ENCODE peak calls at places on chromosomes 13 and 19, in five cellular contexts. One of them, this sample, is unnamed.
A peak's percentile ranks its signal among the peaks of the same experiment; 100 is the strongest.

GRCh38 chr13:71515639-71516038 is 351.4 kb downstream of the DACH1 start:
- DNase-seq in K562: no peak
- DNase-seq in heart left ventricle: no peak
- DNase-seq in thyroid gland: no peak
- DNase-seq in PC-3: no peak
- DNase-seq in this sample: no peak

GRCh38 chr19:14632286-14632685 is 42.4 kb downstream of the ADGRE3 start:
- DNase-seq in K562: peak; percentile 83
- DNase-seq in heart left ventricle: no peak
- DNase-seq in thyroid gland: no peak
- DNase-seq in PC-3: peak; percentile 53
- DNase-seq in this sample: no peak

GRCh38 chr19:3507371-3508120 is 1.4 kb downstream of the FZR1 start:
- DNase-seq in K562: peak; percentile 37
- DNase-seq in heart left ventricle: no peak
- DNase-seq in thyroid gland: peak; percentile 48
- DNase-seq in PC-3: peak; percentile 6
- DNase-seq in this sample: no peak

GRCh38 chr19:44851427-44851826 is 5.3 kb downstream of the NECTIN2 start:
- DNase-seq in K562: no peak
- DNase-seq in heart left ventricle: peak; percentile 28
- DNase-seq in thyroid gland: peak; percentile 6
- DNase-seq in PC-3: no peak
- DNase-seq in this sample: no peak

GRCh38 chr13:24672141-24673132 is 7.8 kb upstream of the ATP12A start:
- DNase-seq in K562: no peak
- DNase-seq in heart left ventricle: no peak
- DNase-seq in thyroid gland: no peak
- DNase-seq in PC-3: no peak
- DNase-seq in this sample: no peak

GRCh38 chr13:21453352-21454089 is 5.6 kb downstream of the ZDHHC20 start:
- DNase-seq in K562: no peak
- DNase-seq in heart left ventricle: no peak
- DNase-seq in thyroid gland: no peak
- DNase-seq in PC-3: no peak
- DNase-seq in this sample: no peak

GRCh38 chr13:20796791-20797513 is 23.2 kb upstream of the EEF1AKMT1 start:
- DNase-seq in K562: no peak
- DNase-seq in heart left ventricle: no peak
- DNase-seq in thyroid gland: peak; percentile 8
- DNase-seq in PC-3: peak; percentile 31
- DNase-seq in this sample: no peak

GRCh38 chr19:49148784-49149651 is 6.2 kb downstream of the HRC start:
- DNase-seq in K562: peak; percentile 97
- DNase-seq in heart left ventricle: peak; percentile 99
- DNase-seq in thyroid gland: peak; percentile 100
- DNase-seq in PC-3: peak; percentile 99
- DNase-seq in this sample: peak; percentile 96

GRCh38 chr13:97946951-97947588 is 6.4 kb upstream of the IPO5 start:
- DNase-seq in K562: no peak
- DNase-seq in heart left ventricle: no peak
- DNase-seq in thyroid gland: no peak
- DNase-seq in PC-3: peak; percentile 91
- DNase-seq in this sample: no peak

GRCh38 chr19:1523412-1524205 is at the start of gene PLK5:
- DNase-seq in K562: peak; percentile 35
- DNase-seq in heart left ventricle: no peak
- DNase-seq in thyroid gland: no peak
- DNase-seq in PC-3: no peak
- DNase-seq in this sample: no peak

GRCh38 chr19:48806518-48806817 is 4.4 kb downstream of the BCAT2 start:
- DNase-seq in K562: peak; percentile 4
- DNase-seq in heart left ventricle: no peak
- DNase-seq in thyroid gland: no peak
- DNase-seq in PC-3: no peak
- DNase-seq in this sample: no peak

GRCh38 chr19:4064551-4065260 is 2.0 kb downstream of the ZBTB7A start:
- DNase-seq in K562: peak; percentile 69
- DNase-seq in heart left ventricle: peak; percentile 72
- DNase-seq in thyroid gland: peak; percentile 45
- DNase-seq in PC-3: no peak
- DNase-seq in this sample: peak; percentile 82

GRCh38 chr13:47337781-47338507 is 441.1 kb upstream of the HTR2A start:
- DNase-seq in K562: no peak
- DNase-seq in heart left ventricle: no peak
- DNase-seq in thyroid gland: no peak
- DNase-seq in PC-3: no peak
- DNase-seq in this sample: no peak

GRCh38 chr13:113815151-113816058 is 48.5 kb downstream of the GAS6 start:
- DNase-seq in K562: no peak
- DNase-seq in heart left ventricle: no peak
- DNase-seq in thyroid gland: no peak
- DNase-seq in PC-3: peak; percentile 42
- DNase-seq in this sample: no peak

GRCh38 chr19:23810496-23810895 is 51.8 kb upstream of the ZNF681 start:
- DNase-seq in K562: no peak
- DNase-seq in heart left ventricle: no peak
- DNase-seq in thyroid gland: no peak
- DNase-seq in PC-3: peak; percentile 10
- DNase-seq in this sample: no peak

GRCh38 chr19:12985049-12985776 is 10.1 kb upstream of the NFIX start:
- DNase-seq in K562: peak; percentile 82
- DNase-seq in heart left ventricle: peak; percentile 70
- DNase-seq in thyroid gland: peak; percentile 62
- DNase-seq in PC-3: no peak
- DNase-seq in this sample: no peak

GRCh38 chr19:6065685-6066365 is 44.5 kb downstream of the RFX2 start:
- DNase-seq in K562: peak; percentile 88
- DNase-seq in heart left ventricle: peak; percentile 72
- DNase-seq in thyroid gland: no peak
- DNase-seq in PC-3: peak; percentile 76
- DNase-seq in this sample: peak; percentile 86

GRCh38 chr19:33905937-33906577 is 109.4 kb downstream of the KCTD15 start:
- DNase-seq in K562: peak; percentile 32
- DNase-seq in heart left ventricle: peak; percentile 86
- DNase-seq in thyroid gland: peak; percentile 78
- DNase-seq in PC-3: peak; percentile 57
- DNase-seq in this sample: peak; percentile 79

GRCh38 chr19:46913198-46913851 is 52.5 kb downstream of the ARHGAP35 start:
- DNase-seq in K562: no peak
- DNase-seq in heart left ventricle: no peak
- DNase-seq in thyroid gland: peak; percentile 30
- DNase-seq in PC-3: no peak
- DNase-seq in this sample: no peak

GRCh38 chr19:41019346-41019745 is 28.3 kb downstream of the CYP2B6 start:
- DNase-seq in K562: no peak
- DNase-seq in heart left ventricle: no peak
- DNase-seq in thyroid gland: no peak
- DNase-seq in PC-3: no peak
- DNase-seq in this sample: peak; percentile 28

GRCh38 chr13:23628250-23628649 is 58.0 kb downstream of the TNFRSF19 start:
- DNase-seq in K562: no peak
- DNase-seq in heart left ventricle: no peak
- DNase-seq in thyroid gland: no peak
- DNase-seq in PC-3: no peak
- DNase-seq in this sample: no peak

GRCh38 chr19:34838753-34839431 is 65.9 kb upstream of the ZNF599 start:
- DNase-seq in K562: no peak
- DNase-seq in heart left ventricle: no peak
- DNase-seq in thyroid gland: no peak
- DNase-seq in PC-3: no peak
- DNase-seq in this sample: no peak

GRCh38 chr19:49491804-49492572 is 4.2 kb upstream of the RPS11 start:
- DNase-seq in K562: no peak
- DNase-seq in heart left ventricle: no peak
- DNase-seq in thyroid gland: no peak
- DNase-seq in PC-3: no peak
- DNase-seq in this sample: no peak

GRCh38 chr13:106570354-106570822 is 2.5 kb upstream of the ARGLU1 start:
- DNase-seq in K562: peak; percentile 58
- DNase-seq in heart left ventricle: peak; percentile 91
- DNase-seq in thyroid gland: peak; percentile 41
- DNase-seq in PC-3: no peak
- DNase-seq in this sample: peak; percentile 74

GRCh38 chr19:38774181-38774950 is 1.0 kb upstream of the LGALS7 start:
- DNase-seq in K562: no peak
- DNase-seq in heart left ventricle: no peak
- DNase-seq in thyroid gland: no peak
- DNase-seq in PC-3: no peak
- DNase-seq in this sample: no peak

GRCh38 chr13:36766295-36766694 is 52.7 kb upstream of the RFXAP start:
- DNase-seq in K562: no peak
- DNase-seq in heart left ventricle: no peak
- DNase-seq in thyroid gland: no peak
- DNase-seq in PC-3: peak; percentile 60
- DNase-seq in this sample: no peak

GRCh38 chr13:95382411-95382810 is 81.2 kb upstream of the ABCC4 start:
- DNase-seq in K562: no peak
- DNase-seq in heart left ventricle: no peak
- DNase-seq in thyroid gland: no peak
- DNase-seq in PC-3: peak; percentile 40
- DNase-seq in this sample: no peak

GRCh38 chr19:16889429-16889882 is 657 bp downstream of the F2RL3 start:
- DNase-seq in K562: peak; percentile 51
- DNase-seq in heart left ventricle: peak; percentile 80
- DNase-seq in thyroid gland: peak; percentile 9
- DNase-seq in PC-3: peak; percentile 26
- DNase-seq in this sample: no peak

GRCh38 chr19:16888629-16889371 is at the start of gene F2RL3:
- DNase-seq in K562: peak; percentile 81
- DNase-seq in heart left ventricle: peak; percentile 76
- DNase-seq in thyroid gland: peak; percentile 43
- DNase-seq in PC-3: no peak
- DNase-seq in this sample: no peak

GRCh38 chr19:16891696-16892382 is 3.0 kb downstream of the F2RL3 start:
- DNase-seq in K562: no peak
- DNase-seq in heart left ventricle: no peak
- DNase-seq in thyroid gland: no peak
- DNase-seq in PC-3: no peak
- DNase-seq in this sample: no peak

GRCh38 chr19:16890461-16891184 is 1.8 kb downstream of the F2RL3 start:
- DNase-seq in K562: peak; percentile 85
- DNase-seq in heart left ventricle: no peak
- DNase-seq in thyroid gland: no peak
- DNase-seq in PC-3: no peak
- DNase-seq in this sample: no peak

GRCh38 chr19:16889883-16890460 is 1.2 kb downstream of the F2RL3 start:
- DNase-seq in K562: peak; percentile 58
- DNase-seq in heart left ventricle: no peak
- DNase-seq in thyroid gland: peak; percentile 10
- DNase-seq in PC-3: no peak
- DNase-seq in this sample: no peak
- H3K27ac ChIP-seq in K562: peak overlapping the region; percentile 100
- H3K27ac ChIP-seq in heart left ventricle: peak overlapping the region; percentile 95
- H3K27ac ChIP-seq in thyroid gland: no peak overlapping the region
- H3K27ac ChIP-seq in PC-3: no peak overlapping the region
- H3K27ac ChIP-seq in this sample: no peak overlapping the region

GRCh38 chr13:40599146-40599545 is 67.3 kb downstream of the FOXO1 start:
- DNase-seq in K562: no peak
- DNase-seq in heart left ventricle: no peak
- DNase-seq in thyroid gland: no peak
- DNase-seq in PC-3: no peak
- DNase-seq in this sample: no peak
- H3K27ac ChIP-seq in K562: no peak overlapping the region
- H3K27ac ChIP-seq in heart left ventricle: no peak overlapping the region
- H3K27ac ChIP-seq in thyroid gland: no peak overlapping the region
- H3K27ac ChIP-seq in PC-3: no peak overlapping the region
- H3K27ac ChIP-seq in this sample: no peak overlapping the region

DNA sequence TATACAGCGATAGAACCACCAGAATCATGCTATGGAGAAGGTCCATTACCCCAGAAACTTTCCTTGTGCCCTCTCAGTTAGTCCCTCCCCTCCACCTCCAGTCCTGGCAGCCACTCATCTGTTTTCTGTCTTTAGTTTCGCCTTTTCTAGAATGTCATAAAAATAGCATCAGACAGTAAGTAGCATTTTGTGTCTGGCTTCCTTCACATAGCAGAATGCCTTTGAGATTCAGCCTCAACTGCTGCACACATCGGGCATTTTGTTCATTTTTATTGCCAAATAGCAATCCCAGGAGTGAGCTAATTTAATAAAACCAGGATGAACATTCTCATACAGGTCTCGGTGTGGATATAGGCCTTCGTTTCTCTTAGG is 110.4 kb downstream of the COL4A2 start:
- DNase-seq in K562: no peak
- DNase-seq in heart left ventricle: no peak
- DNase-seq in thyroid gland: no peak
- DNase-seq in PC-3: no peak
- DNase-seq in this sample: peak; percentile 77
- H3K27ac ChIP-seq in K562: no peak overlapping the region
- H3K27ac ChIP-seq in heart left ventricle: peak overlapping the region; percentile 95
- H3K27ac ChIP-seq in thyroid gland: no peak overlapping the region
- H3K27ac ChIP-seq in PC-3: no peak overlapping the region
- H3K27ac ChIP-seq in this sample: peak overlapping the region; percentile 90

DNA sequence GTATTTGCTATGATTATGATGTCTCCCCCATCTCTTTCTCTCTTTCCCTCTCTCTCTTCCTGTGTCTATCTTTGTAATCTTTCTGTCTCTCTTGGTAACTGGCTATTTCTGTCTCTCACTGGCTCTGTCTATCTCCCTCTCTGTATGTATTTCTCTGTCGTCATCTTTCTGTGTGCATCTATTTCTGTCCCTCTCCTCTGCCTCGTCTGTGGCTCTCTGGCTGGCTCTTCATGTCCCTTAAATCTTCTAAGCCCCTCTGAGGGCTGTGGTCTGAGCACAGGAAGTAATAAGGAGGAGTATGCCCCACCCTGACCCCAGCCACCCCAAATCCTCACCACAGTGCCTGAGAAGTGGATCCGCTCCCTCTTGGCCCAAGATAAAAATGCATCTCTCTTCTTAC is 104.4 kb downstream of the DNAJC15 start:
- DNase-seq in K562: no peak
- DNase-seq in heart left ventricle: no peak
- DNase-seq in thyroid gland: no peak
- DNase-seq in PC-3: no peak
- DNase-seq in this sample: no peak
- H3K27ac ChIP-seq in K562: no peak overlapping the region
- H3K27ac ChIP-seq in heart left ventricle: peak overlapping the region; percentile 65
- H3K27ac ChIP-seq in thyroid gland: no peak overlapping the region
- H3K27ac ChIP-seq in PC-3: no peak overlapping the region
- H3K27ac ChIP-seq in this sample: no peak overlapping the region

GRCh38 chr13:112765734-112766133 is 75.9 kb downstream of the ATP11A start:
- DNase-seq in K562: no peak
- DNase-seq in heart left ventricle: no peak
- DNase-seq in thyroid gland: no peak
- DNase-seq in PC-3: no peak
- DNase-seq in this sample: no peak

GRCh38 chr13:112764864-112765561 is 75.2 kb downstream of the ATP11A start:
- DNase-seq in K562: no peak
- DNase-seq in heart left ventricle: no peak
- DNase-seq in thyroid gland: peak; percentile 94
- DNase-seq in PC-3: no peak
- DNase-seq in this sample: no peak

GRCh38 chr13:112762690-112763080 is 72.8 kb downstream of the ATP11A start:
- DNase-seq in K562: no peak
- DNase-seq in heart left ventricle: no peak
- DNase-seq in thyroid gland: no peak
- DNase-seq in PC-3: no peak
- DNase-seq in this sample: no peak

GRCh38 chr13:112761701-112762689 is 72.2 kb downstream of the ATP11A start:
- DNase-seq in K562: peak; percentile 30
- DNase-seq in heart left ventricle: no peak
- DNase-seq in thyroid gland: peak; percentile 60
- DNase-seq in PC-3: no peak
- DNase-seq in this sample: no peak

GRCh38 chr13:112764028-112764427 is 74.2 kb downstream of the ATP11A start:
- DNase-seq in K562: no peak
- DNase-seq in heart left ventricle: no peak
- DNase-seq in thyroid gland: no peak
- DNase-seq in PC-3: no peak
- DNase-seq in this sample: no peak
- H3K27ac ChIP-seq in K562: no peak overlapping the region
- H3K27ac ChIP-seq in heart left ventricle: no peak overlapping the region
- H3K27ac ChIP-seq in thyroid gland: no peak overlapping the region
- H3K27ac ChIP-seq in PC-3: no peak overlapping the region
- H3K27ac ChIP-seq in this sample: no peak overlapping the region